ENCODE peak calls at places on chromosome 5, in seven cellular contexts. K, H, Q, I, B, Y and D are unnamed samples.

GRCh38 chr5:150523472-150524350 is 15.8 kb downstream of the NDST1 start:
- DNase-seq in K (peak; percentile 72), H (no peak), Q (no peak), I (peak; percentile 84), B (peak; percentile 71), Y (peak; percentile 52), D (no peak)

GRCh38 chr5:133757396-133757795 is 145.1 kb upstream of the FSTL4 start:
- DNase-seq in K (no peak), H (no peak), Q (no peak), I (peak; percentile 5), B (no peak), Y (no peak), D (no peak)

GRCh38 chr5:65812648-65813047 is 90.6 kb downstream of the NLN start:
- DNase-seq in K (no peak), H (no peak), Q (no peak), I (no peak), B (no peak), Y (no peak), D (no peak)

GRCh38 chr5:170749911-170750431 is 33.6 kb upstream of the GABRP start:
- DNase-seq in K (no peak), H (no peak), Q (no peak), I (no peak), B (no peak), Y (no peak), D (no peak)

GRCh38 chr5:95976606-95977005 is 15.0 kb upstream of the ELL2 start:
- DNase-seq in K (no peak), H (no peak), Q (no peak), I (no peak), B (no peak), Y (no peak), D (no peak)

GRCh38 chr5:171152382-171152781 is 156.7 kb upstream of the TLX3 start:
- DNase-seq in K (peak; percentile 15), H (no peak), Q (no peak), I (no peak), B (no peak), Y (no peak), D (no peak)

GRCh38 chr5:107365355-107366109 is 305.2 kb downstream of the EFNA5 start:
- DNase-seq in K (peak; percentile 92), H (no peak), Q (no peak), I (peak; percentile 39), B (no peak), Y (no peak), D (no peak)

GRCh38 chr5:132385321-132386105 is 16.0 kb downstream of the SLC22A5 start:
- DNase-seq in K (peak; percentile 57), H (peak; percentile 63), Q (no peak), I (peak; percentile 58), B (peak; percentile 57), Y (peak; percentile 51), D (peak; percentile 63)

GRCh38 chr5:73321757-73322452 is 126.7 kb downstream of the FOXD1 start:
- DNase-seq in K (no peak), H (no peak), Q (no peak), I (no peak), B (no peak), Y (no peak), D (no peak)

GRCh38 chr5:32042571-32042970 is 131.5 kb downstream of the GOLPH3 start:
- DNase-seq in K (peak; percentile 62), H (no peak), Q (no peak), I (no peak), B (no peak), Y (no peak), D (no peak)

GRCh38 chr5:143456952-143457547 is 53.6 kb upstream of the NR3C1 start:
- DNase-seq in K (no peak), H (no peak), Q (no peak), I (no peak), B (no peak), Y (no peak), D (no peak)

GRCh38 chr5:115179068-115179958 is 9.6 kb upstream of the TRIM36 start:
- DNase-seq in K (no peak), H (no peak), Q (no peak), I (peak; percentile 69), B (peak; percentile 33), Y (no peak), D (no peak)

GRCh38 chr5:159385994-159386711 is 55.9 kb upstream of the IL12B start:
- DNase-seq in K (no peak), H (no peak), Q (no peak), I (no peak), B (no peak), Y (no peak), D (no peak)

GRCh38 chr5:168300377-168301182 is 9.1 kb downstream of the WWC1 start:
- DNase-seq in K (no peak), H (no peak), Q (no peak), I (peak; percentile 60), B (no peak), Y (no peak), D (no peak)

GRCh38 chr5:41695920-41696582 is 174.2 kb downstream of the OXCT1 start:
- DNase-seq in K (peak; percentile 60), H (no peak), Q (no peak), I (peak; percentile 48), B (no peak), Y (no peak), D (no peak)

GRCh38 chr5:172110260-172110815 is 77.7 kb downstream of the STK10 start:
- DNase-seq in K (no peak), H (no peak), Q (no peak), I (no peak), B (no peak), Y (no peak), D (no peak)

GRCh38 chr5:16899171-16899570 is 36.9 kb downstream of the MYO10 start:
- DNase-seq in K (no peak), H (no peak), Q (no peak), I (no peak), B (no peak), Y (no peak), D (no peak)

GRCh38 chr5:172504736-172505402 is 50.5 kb upstream of the SH3PXD2B start:
- DNase-seq in K (no peak), H (no peak), Q (peak; percentile 11), I (no peak), B (peak; percentile 73), Y (peak; percentile 71), D (peak; percentile 9)

GRCh38 chr5:68460147-68460760 is 244.7 kb downstream of the PIK3R1 start:
- DNase-seq in K (peak; percentile 74), H (peak; percentile 55), Q (no peak), I (peak; percentile 77), B (peak; percentile 58), Y (peak; percentile 23), D (no peak)

GRCh38 chr5:157820593-157821252 is 38.2 kb downstream of the CLINT1 start:
- DNase-seq in K (peak; percentile 60), H (no peak), Q (no peak), I (peak; percentile 75), B (peak; percentile 43), Y (no peak), D (no peak)

DNA sequence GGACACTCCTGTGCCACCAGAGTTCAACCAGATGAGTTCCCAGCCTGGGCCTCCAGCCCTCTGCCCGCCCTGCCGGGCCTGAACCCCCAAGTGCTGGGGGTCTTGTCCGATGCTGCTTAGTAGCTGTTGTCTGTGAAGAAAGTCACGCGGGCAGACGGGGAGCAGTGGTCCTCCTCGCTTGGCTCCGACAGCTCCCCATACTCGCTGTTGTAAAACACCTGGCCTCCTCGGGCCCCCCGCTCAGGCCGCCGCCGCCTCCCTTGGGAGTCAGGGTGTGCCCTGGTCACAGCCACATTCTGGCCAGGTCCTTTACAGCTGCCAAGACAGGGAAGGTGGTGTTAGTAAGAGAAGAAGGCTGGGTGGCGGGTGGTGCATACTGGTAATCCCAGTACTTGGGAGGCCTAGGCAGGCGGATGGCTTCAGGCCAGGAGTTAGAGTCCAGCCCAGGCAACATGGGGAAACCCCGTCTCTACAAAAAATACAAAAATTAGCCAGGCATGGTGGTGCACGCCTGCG is 11.8 kb upstream of the SCGB3A1 start:
- DNase-seq in K (no peak), H (no peak), Q (peak; percentile 56), I (no peak), B (no peak), Y (no peak), D (peak; percentile 2)
- H3K27me3 ChIP-seq in K (no peaks in the 10 kb centered on the region), H (no peaks in the 10 kb centered on the region), Q (no peaks in the 10 kb centered on the region), I (no peaks in the 10 kb centered on the region), B (no peaks in the 10 kb centered on the region), Y (no peaks in the 10 kb centered on the region), D (no peaks in the 10 kb centered on the region)

GRCh38 chr5:174319551-174319950 is 274.0 kb downstream of the NSG2 start:
- DNase-seq in K (no peak), H (no peak), Q (peak; percentile 51), I (no peak), B (no peak), Y (no peak), D (no peak)
- H3K27me3 ChIP-seq in K (peaks cover 16% of the 10 kb centered on the region), H (peaks cover 7% of the 10 kb centered on the region), Q (peaks cover 9% of the 10 kb centered on the region), I (no peaks in the 10 kb centered on the region), B (no peaks in the 10 kb centered on the region), Y (peaks cover 37% of the 10 kb centered on the region), D (no peaks in the 10 kb centered on the region)

DNA sequence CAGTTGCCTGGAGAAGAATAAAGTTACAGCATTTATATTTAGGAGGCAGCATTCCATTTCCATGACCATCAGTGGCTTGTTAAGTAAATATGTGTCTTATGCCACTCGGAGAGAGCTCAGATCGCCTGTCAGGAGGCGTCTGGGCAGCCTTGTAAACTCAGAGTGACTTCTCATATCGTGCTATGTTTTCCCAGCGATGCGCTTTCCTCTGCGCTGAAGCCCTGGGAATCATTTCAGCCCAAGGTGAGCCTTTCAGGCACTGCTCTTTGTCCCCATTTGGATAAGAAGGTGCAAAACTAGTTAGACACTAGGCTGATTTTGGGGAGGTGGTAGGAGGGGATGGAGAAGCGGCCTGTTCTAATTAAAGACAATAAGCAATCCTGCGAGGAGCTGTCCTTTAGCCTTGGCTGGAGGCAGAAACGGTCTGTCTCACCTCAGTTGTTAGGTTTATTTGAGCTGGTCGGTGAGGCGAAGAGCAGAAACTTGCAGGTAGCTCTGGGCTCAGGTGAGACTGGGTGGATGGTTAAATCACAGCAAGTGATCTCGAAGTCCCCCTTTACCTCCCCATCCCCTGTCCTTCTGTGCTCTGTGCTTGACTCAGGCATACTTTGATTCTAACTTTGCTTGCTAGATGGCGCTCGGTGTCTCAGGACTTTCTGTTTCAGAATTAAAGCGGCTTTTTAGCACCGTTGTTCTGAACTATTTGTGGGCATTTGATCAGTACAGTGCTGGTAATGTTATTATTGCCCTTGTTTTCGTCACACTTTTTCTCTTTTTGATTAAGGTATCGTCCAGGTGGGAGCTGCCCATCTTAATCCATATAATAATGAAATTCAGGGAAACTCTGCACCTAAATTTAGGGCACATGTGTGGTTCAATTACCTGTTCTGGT is 24.6 kb downstream of the NR2F1 start:
- DNase-seq in K (peak; percentile 65), H (no peak), Q (no peak), I (peak; percentile 94), B (no peak), Y (no peak), D (no peak)
- H3K27me3 ChIP-seq in K (peaks cover 95% of the 10 kb centered on the region), H (peaks cover 81% of the 10 kb centered on the region), Q (peaks cover 90% of the 10 kb centered on the region), I (peaks cover 99% of the 10 kb centered on the region), B (peaks cover 3% of the 10 kb centered on the region), Y (peaks cover 96% of the 10 kb centered on the region), D (no peaks in the 10 kb centered on the region)

DNA sequence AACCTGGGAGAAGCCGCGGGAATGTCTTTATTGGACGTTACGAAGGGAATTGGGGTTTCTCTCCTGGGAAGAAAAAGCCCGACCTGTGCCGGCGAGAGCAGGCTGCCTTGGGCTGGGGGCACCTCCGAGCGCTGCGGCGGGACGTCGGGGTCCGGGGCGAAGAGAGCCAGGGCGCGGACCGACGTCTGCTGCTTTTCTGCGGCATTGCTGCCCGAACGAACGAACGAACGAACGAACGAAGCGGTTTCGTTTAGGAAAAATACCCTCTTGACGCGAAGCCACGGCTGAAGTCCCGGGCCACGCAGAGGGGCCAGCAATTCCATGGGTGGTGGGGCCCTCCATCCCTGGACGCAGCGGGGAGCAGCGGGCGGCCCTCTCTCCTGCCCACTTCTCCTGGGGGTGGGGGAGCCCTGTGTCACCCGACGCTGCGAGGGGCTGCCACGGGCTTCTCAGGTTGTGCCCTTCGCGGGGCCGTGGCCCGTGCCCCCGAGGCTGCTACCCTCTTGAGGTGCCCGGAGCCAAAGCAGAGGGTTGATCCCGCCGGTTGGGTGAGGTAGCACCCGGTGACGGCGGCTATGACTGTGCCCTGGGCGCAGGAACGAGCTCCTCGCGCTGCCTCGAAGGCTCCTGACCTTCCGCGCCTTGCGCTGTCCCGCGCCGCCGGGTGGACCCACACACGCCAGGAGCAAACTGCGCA is 4.9 kb upstream of the PITX1 start:
- DNase-seq in K (no peak), H (no peak), Q (no peak), I (peak; percentile 51), B (no peak), Y (no peak), D (no peak)
- H3K27me3 ChIP-seq in K (peaks cover 76% of the 10 kb centered on the region), H (peaks cover 54% of the 10 kb centered on the region), Q (peaks cover 95% of the 10 kb centered on the region), I (peaks cover 99% of the 10 kb centered on the region), B (no peaks in the 10 kb centered on the region), Y (peaks cover 97% of the 10 kb centered on the region), D (peaks cover 98% of the 10 kb centered on the region)